ENCODE peak calls at places on chromosomes 6 and 20, in seven cellular contexts. One of them, this sample, is unnamed.

GRCh38 chr6:134299236-134299635 is 18.7 kb downstream of the SGK1 start:
- DNase-seq in AG20443: no peak
- DNase-seq in stomach: peak
- DNase-seq in NB4: no peak
- DNase-seq in A673: no peak
- DNase-seq in NCI-H345: no peak
- DNase-seq in caudate nucleus: no peak
- DNase-seq in this sample: peak

GRCh38 chr6:152223622-152224021 is 413.5 kb downstream of the SYNE1 start:
- DNase-seq in A673: no peak
- DNase-seq in NCI-H345: no peak
- DNase-seq in NB4: no peak
- DNase-seq in caudate nucleus: no peak
- DNase-seq in stomach: no peak
- DNase-seq in AG20443: no peak
- DNase-seq in this sample: no peak

GRCh38 chr6:151963001-151963400 is 155.5 kb downstream of the ESR1 start:
- DNase-seq in stomach: no peak
- DNase-seq in AG20443: peak
- DNase-seq in A673: no peak
- DNase-seq in NCI-H345: no peak
- DNase-seq in caudate nucleus: no peak
- DNase-seq in NB4: no peak
- DNase-seq in this sample: no peak

GRCh38 chr6:12490376-12490903 is 200.3 kb downstream of the EDN1 start:
- DNase-seq in caudate nucleus: no peak
- DNase-seq in A673: no peak
- DNase-seq in stomach: no peak
- DNase-seq in AG20443: no peak
- DNase-seq in NB4: no peak
- DNase-seq in NCI-H345: no peak
- DNase-seq in this sample: no peak

GRCh38 chr6:38039497-38039896 is 220.0 kb downstream of the ZFAND3 start:
- DNase-seq in caudate nucleus: no peak
- DNase-seq in NB4: no peak
- DNase-seq in AG20443: no peak
- DNase-seq in NCI-H345: no peak
- DNase-seq in stomach: no peak
- DNase-seq in A673: no peak
- DNase-seq in this sample: no peak

GRCh38 chr6:125094563-125094962 is 59.0 kb upstream of the TPD52L1 start:
- DNase-seq in NB4: no peak
- DNase-seq in AG20443: no peak
- DNase-seq in NCI-H345: no peak
- DNase-seq in A673: no peak
- DNase-seq in stomach: no peak
- DNase-seq in caudate nucleus: no peak
- DNase-seq in this sample: no peak

GRCh38 chr6:20198764-20199174 is 13.5 kb downstream of the MBOAT1 start:
- DNase-seq in NB4: no peak
- DNase-seq in AG20443: no peak
- DNase-seq in caudate nucleus: no peak
- DNase-seq in NCI-H345: no peak
- DNase-seq in stomach: no peak
- DNase-seq in A673: no peak
- DNase-seq in this sample: no peak

GRCh38 chr20:36336838-36337478 is 30.8 kb downstream of the DLGAP4 start:
- DNase-seq in A673: no peak
- DNase-seq in NB4: no peak
- DNase-seq in AG20443: no peak
- DNase-seq in caudate nucleus: no peak
- DNase-seq in stomach: no peak
- DNase-seq in NCI-H345: no peak
- DNase-seq in this sample: no peak

GRCh38 chr20:38890497-38890818 is 35.8 kb upstream of the FAM83D start:
- DNase-seq in caudate nucleus: no peak
- DNase-seq in A673: no peak
- DNase-seq in AG20443: no peak
- DNase-seq in NCI-H345: no peak
- DNase-seq in stomach: no peak
- DNase-seq in NB4: no peak
- DNase-seq in this sample: no peak

GRCh38 chr20:3784226-3784853 is 2.2 kb downstream of the CENPB start:
- DNase-seq in AG20443: peak
- DNase-seq in A673: no peak
- DNase-seq in stomach: no peak
- DNase-seq in NB4: no peak
- DNase-seq in caudate nucleus: no peak
- DNase-seq in NCI-H345: no peak
- DNase-seq in this sample: no peak

GRCh38 chr6:145544031-145544430 is 191.3 kb downstream of the EPM2A start:
- DNase-seq in stomach: no peak
- DNase-seq in NB4: no peak
- DNase-seq in A673: no peak
- DNase-seq in AG20443: peak
- DNase-seq in NCI-H345: no peak
- DNase-seq in caudate nucleus: no peak
- DNase-seq in this sample: peak

GRCh38 chr6:158067436-158068015 is 85.9 kb downstream of the SYNJ2 start:
- DNase-seq in NB4: no peak
- DNase-seq in AG20443: no peak
- DNase-seq in A673: no peak
- DNase-seq in stomach: no peak
- DNase-seq in caudate nucleus: no peak
- DNase-seq in NCI-H345: no peak
- DNase-seq in this sample: no peak

GRCh38 chr6:116106146-116106545 is 5.5 kb downstream of the NT5DC1 start:
- DNase-seq in NB4: no peak
- DNase-seq in A673: peak
- DNase-seq in NCI-H345: no peak
- DNase-seq in caudate nucleus: no peak
- DNase-seq in stomach: no peak
- DNase-seq in AG20443: no peak
- DNase-seq in this sample: no peak

GRCh38 chr6:56525976-56526375 is 116.7 kb downstream of the DST start:
- DNase-seq in stomach: no peak
- DNase-seq in NB4: no peak
- DNase-seq in NCI-H345: peak
- DNase-seq in caudate nucleus: no peak
- DNase-seq in A673: no peak
- DNase-seq in AG20443: no peak
- DNase-seq in this sample: no peak

GRCh38 chr20:31831211-31831610 is 12.1 kb downstream of the MYLK2 start:
- DNase-seq in stomach: no peak
- DNase-seq in caudate nucleus: no peak
- DNase-seq in A673: no peak
- DNase-seq in NB4: no peak
- DNase-seq in AG20443: no peak
- DNase-seq in NCI-H345: no peak
- DNase-seq in this sample: no peak

GRCh38 chr20:22492497-22492896 is 91.9 kb downstream of the FOXA2 start:
- DNase-seq in A673: no peak
- DNase-seq in AG20443: no peak
- DNase-seq in caudate nucleus: no peak
- DNase-seq in NCI-H345: no peak
- DNase-seq in NB4: no peak
- DNase-seq in stomach: no peak
- DNase-seq in this sample: no peak

GRCh38 chr20:63029358-63030121 is 22.8 kb upstream of the BHLHE23 start:
- DNase-seq in stomach: no peak
- DNase-seq in AG20443: no peak
- DNase-seq in NCI-H345: peak
- DNase-seq in A673: no peak
- DNase-seq in caudate nucleus: no peak
- DNase-seq in NB4: peak
- DNase-seq in this sample: peak

GRCh38 chr6:102356170-102356569 is 962.7 kb downstream of the GRIK2 start:
- DNase-seq in NCI-H345: no peak
- DNase-seq in NB4: no peak
- DNase-seq in caudate nucleus: no peak
- DNase-seq in A673: no peak
- DNase-seq in AG20443: no peak
- DNase-seq in stomach: no peak
- DNase-seq in this sample: no peak

GRCh38 chr20:20441259-20441658 is 73.4 kb downstream of the INSM1 start:
- DNase-seq in caudate nucleus: no peak
- DNase-seq in NCI-H345: no peak
- DNase-seq in stomach: no peak
- DNase-seq in NB4: no peak
- DNase-seq in AG20443: no peak
- DNase-seq in A673: no peak
- DNase-seq in this sample: no peak

GRCh38 chr6:168014406-168014959 is 17.0 kb downstream of the KIF25 start:
- DNase-seq in NCI-H345: no peak
- DNase-seq in A673: no peak
- DNase-seq in stomach: no peak
- DNase-seq in NB4: no peak
- DNase-seq in caudate nucleus: no peak
- DNase-seq in AG20443: no peak
- DNase-seq in this sample: no peak

GRCh38 chr6:9634776-9635175 is 780.1 kb downstream of the TFAP2A start:
- DNase-seq in NB4: no peak
- DNase-seq in A673: no peak
- DNase-seq in NCI-H345: no peak
- DNase-seq in caudate nucleus: no peak
- DNase-seq in stomach: no peak
- DNase-seq in AG20443: no peak
- DNase-seq in this sample: no peak

GRCh38 chr20:59405819-59406218 is 105.4 kb downstream of the EDN3 start:
- DNase-seq in stomach: no peak
- DNase-seq in caudate nucleus: no peak
- DNase-seq in AG20443: no peak
- DNase-seq in NCI-H345: no peak
- DNase-seq in NB4: no peak
- DNase-seq in A673: no peak
- DNase-seq in this sample: no peak

GRCh38 chr6:160163425-160163824 is 41.8 kb downstream of the SLC22A1 start:
- DNase-seq in NB4: no peak
- DNase-seq in NCI-H345: no peak
- DNase-seq in stomach: no peak
- DNase-seq in caudate nucleus: no peak
- DNase-seq in AG20443: no peak
- DNase-seq in A673: no peak
- DNase-seq in this sample: no peak

GRCh38 chr6:127641905-127642304 is 64.9 kb downstream of the C6orf58 start:
- DNase-seq in NB4: peak
- DNase-seq in stomach: no peak
- DNase-seq in A673: peak
- DNase-seq in NCI-H345: peak
- DNase-seq in caudate nucleus: peak
- DNase-seq in AG20443: peak
- DNase-seq in this sample: peak

GRCh38 chr6:32664354-32664753 is 2.1 kb downstream of the HLA-DQB1 start:
- DNase-seq in stomach: no peak
- DNase-seq in caudate nucleus: no peak
- DNase-seq in NB4: no peak
- DNase-seq in AG20443: no peak
- DNase-seq in NCI-H345: no peak
- DNase-seq in A673: no peak
- DNase-seq in this sample: no peak

GRCh38 chr6:170029416-170030283 is 261.2 kb downstream of the DLL1 start:
- DNase-seq in AG20443: no peak
- DNase-seq in caudate nucleus: no peak
- DNase-seq in NB4: no peak
- DNase-seq in A673: no peak
- DNase-seq in stomach: peak
- DNase-seq in NCI-H345: no peak
- DNase-seq in this sample: no peak

GRCh38 chr20:51529758-51530157 is 12.8 kb downstream of the NFATC2 start:
- DNase-seq in NB4: no peak
- DNase-seq in stomach: peak
- DNase-seq in A673: no peak
- DNase-seq in AG20443: no peak
- DNase-seq in caudate nucleus: no peak
- DNase-seq in NCI-H345: no peak
- DNase-seq in this sample: no peak

GRCh38 chr20:33415948-33416347 is 14.6 kb upstream of the CDK5RAP1 start:
- DNase-seq in NCI-H345: no peak
- DNase-seq in NB4: peak
- DNase-seq in caudate nucleus: peak
- DNase-seq in stomach: peak
- DNase-seq in AG20443: peak
- DNase-seq in A673: peak
- DNase-seq in this sample: no peak

GRCh38 chr6:16354692-16355091 is 116.3 kb downstream of the GMPR start:
- DNase-seq in stomach: no peak
- DNase-seq in A673: no peak
- DNase-seq in caudate nucleus: no peak
- DNase-seq in NCI-H345: no peak
- DNase-seq in AG20443: no peak
- DNase-seq in NB4: no peak
- DNase-seq in this sample: no peak

GRCh38 chr6:68559052-68559451 is 76.0 kb upstream of the ADGRB3 start:
- DNase-seq in AG20443: no peak
- DNase-seq in caudate nucleus: no peak
- DNase-seq in A673: peak
- DNase-seq in NB4: peak
- DNase-seq in NCI-H345: peak
- DNase-seq in stomach: no peak
- DNase-seq in this sample: no peak

GRCh38 chr20:45339084-45339483 is 9.1 kb downstream of the SDC4 start:
- DNase-seq in AG20443: no peak
- DNase-seq in stomach: peak
- DNase-seq in NCI-H345: no peak
- DNase-seq in NB4: no peak
- DNase-seq in A673: no peak
- DNase-seq in caudate nucleus: no peak
- DNase-seq in this sample: no peak

GRCh38 chr6:52787917-52788316 is 15.7 kb downstream of the GSTA1 start:
- DNase-seq in NCI-H345: no peak
- DNase-seq in NB4: no peak
- DNase-seq in AG20443: no peak
- DNase-seq in stomach: no peak
- DNase-seq in caudate nucleus: no peak
- DNase-seq in A673: no peak
- DNase-seq in this sample: no peak

GRCh38 chr6:139473239-139473701 is 98.8 kb upstream of the CITED2 start:
- DNase-seq in NCI-H345: peak
- DNase-seq in stomach: no peak
- DNase-seq in NB4: no peak
- DNase-seq in AG20443: peak
- DNase-seq in caudate nucleus: no peak
- DNase-seq in A673: peak
- DNase-seq in this sample: no peak

GRCh38 chr20:7432612-7433011 is 507.6 kb downstream of the HAO1 start:
- DNase-seq in A673: no peak
- DNase-seq in AG20443: no peak
- DNase-seq in stomach: no peak
- DNase-seq in NCI-H345: no peak
- DNase-seq in caudate nucleus: no peak
- DNase-seq in NB4: no peak
- DNase-seq in this sample: no peak

This sample was measured in kidney glomerular epithelial cell.